ENCODE peak calls at places on chromosome 13, in eight cellular contexts. One of them, this sample, is unnamed.
A peak's percentile ranks its signal among the peaks of the same experiment; 100 is the strongest.

GRCh38 chr13:89688908-89689307 is 1658.6 kb upstream of the MIR17HG start:
- DNase-seq in mucosa of descending colon: no peak
- DNase-seq in breast epithelium: no peak
- DNase-seq in psoas muscle: no peak
- DNase-seq in esophagus muscularis mucosa: no peak
- DNase-seq in fibroblast of lung: peak; percentile 6
- DNase-seq in esophagus squamous epithelium: no peak
- DNase-seq in CD4-positive, alpha-beta T cell: no peak
- DNase-seq in this sample: no peak

GRCh38 chr13:113141591-113141950 is 16.9 kb upstream of the PROZ start:
- DNase-seq in mucosa of descending colon: no peak
- DNase-seq in breast epithelium: peak; percentile 35
- DNase-seq in psoas muscle: no peak
- DNase-seq in esophagus muscularis mucosa: no peak
- DNase-seq in fibroblast of lung: no peak
- DNase-seq in esophagus squamous epithelium: no peak
- DNase-seq in CD4-positive, alpha-beta T cell: no peak
- DNase-seq in this sample: no peak

GRCh38 chr13:27574661-27575060 is 45.7 kb downstream of the LNX2 start:
- DNase-seq in mucosa of descending colon: no peak
- DNase-seq in breast epithelium: no peak
- DNase-seq in psoas muscle: no peak
- DNase-seq in esophagus muscularis mucosa: no peak
- DNase-seq in fibroblast of lung: no peak
- DNase-seq in esophagus squamous epithelium: no peak
- DNase-seq in CD4-positive, alpha-beta T cell: no peak
- DNase-seq in this sample: no peak

GRCh38 chr13:80419416-80419815 is 78.5 kb upstream of the SPRY2 start:
- DNase-seq in mucosa of descending colon: no peak
- DNase-seq in breast epithelium: no peak
- DNase-seq in psoas muscle: no peak
- DNase-seq in esophagus muscularis mucosa: no peak
- DNase-seq in fibroblast of lung: no peak
- DNase-seq in esophagus squamous epithelium: no peak
- DNase-seq in CD4-positive, alpha-beta T cell: no peak
- DNase-seq in this sample: no peak

GRCh38 chr13:112725346-112726017 is 35.6 kb downstream of the ATP11A start:
- DNase-seq in mucosa of descending colon: no peak
- DNase-seq in breast epithelium: no peak
- DNase-seq in psoas muscle: peak; percentile 84
- DNase-seq in esophagus muscularis mucosa: no peak
- DNase-seq in fibroblast of lung: peak; percentile 58
- DNase-seq in esophagus squamous epithelium: no peak
- DNase-seq in CD4-positive, alpha-beta T cell: no peak
- DNase-seq in this sample: no peak

GRCh38 chr13:37090912-37091311 is 14.6 kb downstream of the CSNK1A1L start:
- DNase-seq in mucosa of descending colon: no peak
- DNase-seq in breast epithelium: no peak
- DNase-seq in psoas muscle: no peak
- DNase-seq in esophagus muscularis mucosa: no peak
- DNase-seq in fibroblast of lung: no peak
- DNase-seq in esophagus squamous epithelium: no peak
- DNase-seq in CD4-positive, alpha-beta T cell: no peak
- DNase-seq in this sample: no peak

GRCh38 chr13:109203587-109203986 is 574.2 kb downstream of the MYO16 start:
- DNase-seq in mucosa of descending colon: no peak
- DNase-seq in breast epithelium: no peak
- DNase-seq in psoas muscle: no peak
- DNase-seq in esophagus muscularis mucosa: no peak
- DNase-seq in fibroblast of lung: no peak
- DNase-seq in esophagus squamous epithelium: no peak
- DNase-seq in CD4-positive, alpha-beta T cell: no peak
- DNase-seq in this sample: no peak

GRCh38 chr13:40206241-40207109 is 460.0 kb downstream of the FOXO1 start:
- DNase-seq in mucosa of descending colon: no peak
- DNase-seq in breast epithelium: no peak
- DNase-seq in psoas muscle: no peak
- DNase-seq in esophagus muscularis mucosa: no peak
- DNase-seq in fibroblast of lung: peak; percentile 81
- DNase-seq in esophagus squamous epithelium: no peak
- DNase-seq in CD4-positive, alpha-beta T cell: peak; percentile 51
- DNase-seq in this sample: no peak

GRCh38 chr13:95858286-95859075 is 181.5 kb downstream of the DNAJC3 start:
- DNase-seq in mucosa of descending colon: no peak
- DNase-seq in breast epithelium: no peak
- DNase-seq in psoas muscle: no peak
- DNase-seq in esophagus muscularis mucosa: no peak
- DNase-seq in fibroblast of lung: peak; percentile 57
- DNase-seq in esophagus squamous epithelium: no peak
- DNase-seq in CD4-positive, alpha-beta T cell: no peak
- DNase-seq in this sample: no peak

GRCh38 chr13:52652980-52653303 is 306 bp downstream of the SUGT1 start:
- DNase-seq in mucosa of descending colon: no peak
- DNase-seq in breast epithelium: no peak
- DNase-seq in psoas muscle: no peak
- DNase-seq in esophagus muscularis mucosa: no peak
- DNase-seq in fibroblast of lung: no peak
- DNase-seq in esophagus squamous epithelium: no peak
- DNase-seq in CD4-positive, alpha-beta T cell: no peak
- DNase-seq in this sample: no peak

GRCh38 chr13:26482451-26483197 is 74.9 kb upstream of the WASF3 start:
- DNase-seq in mucosa of descending colon: no peak
- DNase-seq in breast epithelium: peak; percentile 58
- DNase-seq in psoas muscle: no peak
- DNase-seq in esophagus muscularis mucosa: no peak
- DNase-seq in fibroblast of lung: peak; percentile 62
- DNase-seq in esophagus squamous epithelium: no peak
- DNase-seq in CD4-positive, alpha-beta T cell: peak; percentile 49
- DNase-seq in this sample: peak; percentile 53

GRCh38 chr13:112693831-112694497 is 4.1 kb downstream of the ATP11A start:
- DNase-seq in mucosa of descending colon: no peak
- DNase-seq in breast epithelium: peak; percentile 24
- DNase-seq in psoas muscle: no peak
- DNase-seq in esophagus muscularis mucosa: no peak
- DNase-seq in fibroblast of lung: peak; percentile 88
- DNase-seq in esophagus squamous epithelium: no peak
- DNase-seq in CD4-positive, alpha-beta T cell: no peak
- DNase-seq in this sample: no peak

GRCh38 chr13:33347866-33348265 is 62.3 kb upstream of the STARD13 start:
- DNase-seq in mucosa of descending colon: no peak
- DNase-seq in breast epithelium: no peak
- DNase-seq in psoas muscle: no peak
- DNase-seq in esophagus muscularis mucosa: no peak
- DNase-seq in fibroblast of lung: peak; percentile 13
- DNase-seq in esophagus squamous epithelium: no peak
- DNase-seq in CD4-positive, alpha-beta T cell: no peak
- DNase-seq in this sample: no peak

GRCh38 chr13:46229251-46229650 is 17.5 kb downstream of the LRRC63 start:
- DNase-seq in mucosa of descending colon: no peak
- DNase-seq in breast epithelium: no peak
- DNase-seq in psoas muscle: no peak
- DNase-seq in esophagus muscularis mucosa: no peak
- DNase-seq in fibroblast of lung: peak; percentile 57
- DNase-seq in esophagus squamous epithelium: no peak
- DNase-seq in CD4-positive, alpha-beta T cell: no peak
- DNase-seq in this sample: no peak

GRCh38 chr13:33676045-33676699 is 141.8 kb upstream of the RFC3 start:
- DNase-seq in mucosa of descending colon: peak; percentile 39
- DNase-seq in breast epithelium: no peak
- DNase-seq in psoas muscle: no peak
- DNase-seq in esophagus muscularis mucosa: no peak
- DNase-seq in fibroblast of lung: no peak
- DNase-seq in esophagus squamous epithelium: no peak
- DNase-seq in CD4-positive, alpha-beta T cell: no peak
- DNase-seq in this sample: no peak

DNA sequence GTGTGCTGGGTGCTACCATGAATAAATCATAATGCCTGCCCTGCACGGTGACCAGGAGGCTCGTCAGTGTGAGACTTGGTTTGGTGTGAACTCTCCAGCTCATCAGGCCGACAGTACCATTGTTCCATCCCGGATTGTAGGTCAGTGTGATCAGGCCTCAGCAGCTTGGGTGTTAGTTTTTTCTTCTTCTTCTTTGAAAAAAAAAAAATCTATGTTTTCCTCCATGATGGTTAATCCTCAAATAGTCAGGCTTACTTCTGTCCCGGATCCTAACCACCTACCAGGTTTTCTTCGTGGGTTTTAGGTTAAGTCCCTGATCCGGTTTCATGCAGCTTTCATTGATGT is 8.3 kb upstream of the AMER2 start:
- DNase-seq in mucosa of descending colon: no peak
- DNase-seq in breast epithelium: no peak
- DNase-seq in psoas muscle: no peak
- DNase-seq in esophagus muscularis mucosa: no peak
- DNase-seq in fibroblast of lung: no peak
- DNase-seq in esophagus squamous epithelium: no peak
- DNase-seq in CD4-positive, alpha-beta T cell: no peak
- DNase-seq in this sample: no peak
- H3K9me3 ChIP-seq in mucosa of descending colon: no peaks in the 10 kb centered on the region
- H3K9me3 ChIP-seq in breast epithelium: no peaks in the 10 kb centered on the region
- H3K9me3 ChIP-seq in psoas muscle: no peaks in the 10 kb centered on the region
- H3K9me3 ChIP-seq in esophagus muscularis mucosa: peaks cover 5% of the 10 kb centered on the region
- H3K9me3 ChIP-seq in fibroblast of lung: no peaks in the 10 kb centered on the region
- H3K9me3 ChIP-seq in esophagus squamous epithelium: no peaks in the 10 kb centered on the region
- H3K9me3 ChIP-seq in CD4-positive, alpha-beta T cell: no peaks in the 10 kb centered on the region
- H3K9me3 ChIP-seq in this sample: no peaks in the 10 kb centered on the region

GRCh38 chr13:62137629-62138405 is 722.2 kb upstream of the PCDH20 start:
- DNase-seq in mucosa of descending colon: no peak
- DNase-seq in breast epithelium: no peak
- DNase-seq in psoas muscle: no peak
- DNase-seq in esophagus muscularis mucosa: no peak
- DNase-seq in fibroblast of lung: no peak
- DNase-seq in esophagus squamous epithelium: no peak
- DNase-seq in CD4-positive, alpha-beta T cell: no peak
- DNase-seq in this sample: no peak

GRCh38 chr13:62139597-62139996 is 723.9 kb upstream of the PCDH20 start:
- DNase-seq in mucosa of descending colon: no peak
- DNase-seq in breast epithelium: no peak
- DNase-seq in psoas muscle: no peak
- DNase-seq in esophagus muscularis mucosa: no peak
- DNase-seq in fibroblast of lung: no peak
- DNase-seq in esophagus squamous epithelium: no peak
- DNase-seq in CD4-positive, alpha-beta T cell: no peak
- DNase-seq in this sample: no peak

DNA sequence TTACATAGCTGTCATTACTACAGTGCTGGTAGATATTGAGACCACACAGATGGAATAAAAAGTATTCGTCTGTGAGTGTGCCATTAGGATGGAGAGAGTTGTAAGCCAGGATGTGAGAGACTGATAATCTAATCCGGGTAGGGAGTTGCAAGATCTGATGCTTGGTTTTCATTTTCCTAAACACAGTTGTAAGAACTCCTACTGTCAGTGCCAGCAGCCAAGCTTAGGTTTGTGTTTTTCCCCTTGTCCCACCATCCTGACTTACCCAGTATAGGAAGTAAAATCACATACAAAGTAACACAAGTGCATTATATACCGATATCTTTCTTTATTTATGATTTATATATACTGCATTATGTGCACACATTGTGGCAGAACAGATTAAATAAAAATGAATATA is 726.4 kb upstream of the PCDH20 start:
- DNase-seq in mucosa of descending colon: no peak
- DNase-seq in breast epithelium: no peak
- DNase-seq in psoas muscle: no peak
- DNase-seq in esophagus muscularis mucosa: no peak
- DNase-seq in fibroblast of lung: no peak
- DNase-seq in esophagus squamous epithelium: no peak
- DNase-seq in CD4-positive, alpha-beta T cell: no peak
- DNase-seq in this sample: no peak
- H3K9me3 ChIP-seq in mucosa of descending colon: peaks cover 53% of the 10 kb centered on the region
- H3K9me3 ChIP-seq in breast epithelium: no peaks in the 10 kb centered on the region
- H3K9me3 ChIP-seq in psoas muscle: peaks cover 6% of the 10 kb centered on the region
- H3K9me3 ChIP-seq in esophagus muscularis mucosa: no peaks in the 10 kb centered on the region
- H3K9me3 ChIP-seq in fibroblast of lung: no peaks in the 10 kb centered on the region
- H3K9me3 ChIP-seq in esophagus squamous epithelium: peaks cover 3% of the 10 kb centered on the region
- H3K9me3 ChIP-seq in CD4-positive, alpha-beta T cell: no peaks in the 10 kb centered on the region
- H3K9me3 ChIP-seq in this sample: no peaks in the 10 kb centered on the region

DNA sequence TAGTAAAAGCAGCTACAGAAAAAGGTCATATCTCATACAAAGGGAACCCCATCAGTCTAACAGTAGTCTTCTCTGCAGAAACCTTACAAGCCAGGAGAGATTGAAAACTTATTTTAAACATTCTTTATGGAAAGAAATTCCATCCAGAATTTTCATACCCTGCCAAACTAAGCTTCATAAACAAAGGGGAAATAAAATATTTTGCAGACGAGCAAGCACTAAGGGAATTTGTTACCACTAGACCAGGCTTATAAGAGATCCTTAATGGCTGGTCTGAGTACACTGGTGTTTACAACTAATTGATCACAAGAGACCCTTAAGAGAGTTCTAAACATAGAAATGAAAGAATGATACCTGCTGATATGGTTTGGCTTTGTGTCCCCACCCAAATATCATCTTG is 128.6 kb upstream of the TNFSF11 start:
- DNase-seq in mucosa of descending colon: no peak
- DNase-seq in breast epithelium: no peak
- DNase-seq in psoas muscle: no peak
- DNase-seq in esophagus muscularis mucosa: no peak
- DNase-seq in fibroblast of lung: no peak
- DNase-seq in esophagus squamous epithelium: no peak
- DNase-seq in CD4-positive, alpha-beta T cell: no peak
- DNase-seq in this sample: no peak
- H3K9me3 ChIP-seq in mucosa of descending colon: peaks cover 30% of the 10 kb centered on the region
- H3K9me3 ChIP-seq in breast epithelium: peaks cover 24% of the 10 kb centered on the region
- H3K9me3 ChIP-seq in psoas muscle: peaks cover 19% of the 10 kb centered on the region
- H3K9me3 ChIP-seq in esophagus muscularis mucosa: peaks cover 29% of the 10 kb centered on the region
- H3K9me3 ChIP-seq in fibroblast of lung: no peaks in the 10 kb centered on the region
- H3K9me3 ChIP-seq in esophagus squamous epithelium: peaks cover 3% of the 10 kb centered on the region
- H3K9me3 ChIP-seq in CD4-positive, alpha-beta T cell: peaks cover 19% of the 10 kb centered on the region
- H3K9me3 ChIP-seq in this sample: no peaks in the 10 kb centered on the region

GRCh38 chr13:18959229-18959628 is 222.4 kb downstream of the TUBA3C start:
- DNase-seq in mucosa of descending colon: no peak
- DNase-seq in breast epithelium: no peak
- DNase-seq in psoas muscle: no peak
- DNase-seq in esophagus muscularis mucosa: no peak
- DNase-seq in fibroblast of lung: no peak
- DNase-seq in esophagus squamous epithelium: no peak
- DNase-seq in CD4-positive, alpha-beta T cell: no peak
- DNase-seq in this sample: no peak
- H3K9me3 ChIP-seq in mucosa of descending colon: peaks cover 80% of the 10 kb centered on the region
- H3K9me3 ChIP-seq in breast epithelium: peaks cover 28% of the 10 kb centered on the region
- H3K9me3 ChIP-seq in psoas muscle: no peaks in the 10 kb centered on the region
- H3K9me3 ChIP-seq in esophagus muscularis mucosa: peaks cover 15% of the 10 kb centered on the region
- H3K9me3 ChIP-seq in fibroblast of lung: no peaks in the 10 kb centered on the region
- H3K9me3 ChIP-seq in esophagus squamous epithelium: peaks cover 22% of the 10 kb centered on the region
- H3K9me3 ChIP-seq in CD4-positive, alpha-beta T cell: peaks cover 8% of the 10 kb centered on the region
- H3K9me3 ChIP-seq in this sample: no peaks in the 10 kb centered on the region

GRCh38 chr13:54091884-54092283 is 1063.3 kb downstream of the OLFM4 start:
- DNase-seq in mucosa of descending colon: no peak
- DNase-seq in breast epithelium: no peak
- DNase-seq in psoas muscle: no peak
- DNase-seq in esophagus muscularis mucosa: no peak
- DNase-seq in fibroblast of lung: no peak
- DNase-seq in esophagus squamous epithelium: no peak
- DNase-seq in CD4-positive, alpha-beta T cell: no peak
- DNase-seq in this sample: no peak
- H3K9me3 ChIP-seq in mucosa of descending colon: peaks cover 31% of the 10 kb centered on the region
- H3K9me3 ChIP-seq in breast epithelium: peaks cover 8% of the 10 kb centered on the region
- H3K9me3 ChIP-seq in psoas muscle: no peaks in the 10 kb centered on the region
- H3K9me3 ChIP-seq in esophagus muscularis mucosa: no peaks in the 10 kb centered on the region
- H3K9me3 ChIP-seq in fibroblast of lung: no peaks in the 10 kb centered on the region
- H3K9me3 ChIP-seq in esophagus squamous epithelium: no peaks in the 10 kb centered on the region
- H3K9me3 ChIP-seq in CD4-positive, alpha-beta T cell: no peaks in the 10 kb centered on the region
- H3K9me3 ChIP-seq in this sample: no peaks in the 10 kb centered on the region